ENCODE peak calls at places on chromosomes 1 and 21, in eight cellular contexts. N is cardiac fibroblast; R is hippocampal formation; F is CD4-positive, alpha-beta T cell; E is hepatocyte; X is GM04503; V is iris pigment epithelial cell; O is activated CD4-positive, alpha-beta T cell treated with anti-CD3 and anti-CD28 coated beads, Interleukin-2, amount 50 U/mL, for 4 hours. A is an unnamed sample.

GRCh38 chr1:216456682-216457081 is 33.4 kb upstream of the USH2A start:
- DNase-seq in E (no peak), N (peak; percentile 84), V (peak; percentile 93), O (no peak), F (no peak), X (peak; percentile 43), R (no peak), A (no peak)

GRCh38 chr1:241918879-241919278 is 38.7 kb upstream of the BECN2 start:
- DNase-seq in F (no peak), R (no peak), X (peak; percentile 40), E (peak; percentile 28), V (peak; percentile 81), N (peak; percentile 89), O (no peak), A (no peak)

GRCh38 chr1:44777547-44777946 is 2.2 kb downstream of the RPS8 start:
- DNase-seq in E (no peak), V (no peak), R (no peak), N (no peak), O (no peak), X (no peak), F (no peak), A (no peak)

GRCh38 chr1:25148673-25149300 is 83.5 kb downstream of the SYF2 start:
- DNase-seq in V (peak; percentile 9), R (no peak), F (no peak), X (no peak), O (peak; percentile 5), E (no peak), N (peak; percentile 25), A (no peak)

GRCh38 chr21:45320991-45321656 is 33.4 kb upstream of the POFUT2 start:
- DNase-seq in O (no peak), F (no peak), N (no peak), X (no peak), V (no peak), R (no peak), E (no peak), A (no peak)

GRCh38 chr1:54972436-54972835 is 8.0 kb upstream of the TMEM61 start:
- DNase-seq in F (no peak), X (no peak), R (no peak), N (no peak), O (no peak), E (no peak), V (no peak), A (no peak)

GRCh38 chr1:66519988-66520387 is 14.0 kb upstream of the SGIP1 start:
- DNase-seq in O (no peak), R (no peak), V (peak; percentile 47), N (no peak), X (no peak), E (no peak), F (no peak), A (no peak)

GRCh38 chr1:100051893-100052292 is 80.8 kb downstream of the SASS6 start:
- DNase-seq in O (no peak), N (no peak), E (no peak), F (no peak), R (no peak), V (no peak), X (no peak), A (no peak)

GRCh38 chr1:108925920-108926319 is 37.4 kb downstream of the CLCC1 start:
- DNase-seq in N (no peak), X (no peak), V (no peak), F (no peak), R (no peak), E (no peak), O (no peak), A (no peak)

GRCh38 chr21:29258626-29259335 is 39.9 kb upstream of the BACH1 start:
- DNase-seq in O (no peak), V (peak; percentile 88), R (no peak), N (peak; percentile 83), E (no peak), F (no peak), X (peak; percentile 84), A (no peak)

GRCh38 chr1:109090415-109091195 is at the start of gene TMEM167B:
- DNase-seq in R (peak; percentile 90), V (peak; percentile 99), O (peak; percentile 83), E (peak; percentile 95), F (peak; percentile 89), X (peak; percentile 82), N (peak; percentile 96), A (peak; percentile 79)

GRCh38 chr1:100353988-100354387 is 1.7 kb downstream of the CDC14A start:
- DNase-seq in E (peak; percentile 67), R (no peak), X (peak; percentile 30), V (no peak), O (no peak), N (peak; percentile 44), F (no peak), A (no peak)

GRCh38 chr1:198680174-198680871 is 41.5 kb downstream of the PTPRC start:
- DNase-seq in X (no peak), N (no peak), R (no peak), F (no peak), V (no peak), O (no peak), E (no peak), A (no peak)

GRCh38 chr1:38463074-38463473 is 396.5 kb downstream of the RRAGC start:
- DNase-seq in E (no peak), V (no peak), F (no peak), O (no peak), N (no peak), X (no peak), R (no peak), A (no peak)

GRCh38 chr1:148160048-148160395 is 7.9 kb upstream of the NBPF11 start:
- DNase-seq in N (no peak), X (no peak), R (no peak), O (no peak), E (no peak), V (no peak), F (no peak), A (no peak)

GRCh38 chr1:37452416-37452815 is 22.0 kb upstream of the ZC3H12A start:
- DNase-seq in X (no peak), F (no peak), V (no peak), E (no peak), N (no peak), O (no peak), R (no peak), A (no peak)

GRCh38 chr21:42751866-42752265 is 98.4 kb downstream of the PDE9A start:
- DNase-seq in O (no peak), E (no peak), X (no peak), R (no peak), F (no peak), V (no peak), N (no peak), A (no peak)

GRCh38 chr1:159091547-159092397 is 15.2 kb upstream of the AIM2 start:
- DNase-seq in E (no peak), N (peak; percentile 90), X (peak; percentile 41), F (no peak), V (peak; percentile 86), O (no peak), R (no peak), A (no peak)

GRCh38 chr1:209659909-209660308 is 7.7 kb upstream of the LAMB3 start:
- DNase-seq in N (peak; percentile 49), F (no peak), R (no peak), O (no peak), E (no peak), X (no peak), V (peak; percentile 79), A (no peak)

GRCh38 chr1:45585496-45586075 is 1.7 kb downstream of the NASP start:
- DNase-seq in E (no peak), X (no peak), R (no peak), O (no peak), N (no peak), F (no peak), V (no peak), A (no peak)

GRCh38 chr1:91578320-91579109 is 77.9 kb downstream of the CDC7 start:
- DNase-seq in R (no peak), X (no peak), O (no peak), F (no peak), V (no peak), N (no peak), E (peak; percentile 37), A (no peak)

GRCh38 chr1:19308509-19308907 is 3.4 kb downstream of the AKR7A2 start:
- DNase-seq in R (no peak), V (no peak), O (no peak), N (no peak), E (no peak), F (no peak), X (no peak), A (no peak)

GRCh38 chr1:164712131-164713031 is 153.4 kb downstream of the PBX1 start:
- DNase-seq in F (no peak), E (peak; percentile 39), X (no peak), N (peak; percentile 35), R (no peak), V (no peak), O (no peak), A (no peak)

GRCh38 chr1:223298706-223299105 is 65.3 kb downstream of the SUSD4 start:
- DNase-seq in X (peak; percentile 7), E (no peak), R (no peak), O (no peak), V (no peak), N (peak; percentile 12), F (no peak), A (no peak)

GRCh38 chr1:89610457-89610991 is 22.4 kb upstream of the LRRC8C start:
- DNase-seq in O (peak; percentile 21), V (no peak), E (no peak), N (no peak), F (peak; percentile 67), X (no peak), R (no peak), A (peak; percentile 59)

GRCh38 chr1:37765937-37766664 is 1.2 kb upstream of the EPHA10 start:
- DNase-seq in N (no peak), O (no peak), X (no peak), E (no peak), V (peak; percentile 5), F (no peak), R (no peak), A (no peak)

GRCh38 chr21:34865922-34866271 is 183.2 kb downstream of the RUNX1 start:
- DNase-seq in O (peak; percentile 9), X (no peak), E (peak; percentile 44), V (no peak), F (no peak), N (no peak), R (no peak), A (no peak)

GRCh38 chr1:116044071-116044470 is 67.1 kb upstream of the MAB21L3 start:
- DNase-seq in V (no peak), X (no peak), O (no peak), E (no peak), N (no peak), R (no peak), F (no peak), A (no peak)

GRCh38 chr1:162019436-162019835 is 4.2 kb downstream of the OLFML2B start:
- DNase-seq in R (no peak), F (no peak), V (no peak), X (no peak), N (no peak), E (no peak), O (no peak), A (no peak)

GRCh38 chr1:210882414-210883221 is 251.3 kb downstream of the KCNH1 start:
- DNase-seq in R (no peak), V (peak; percentile 53), N (peak; percentile 10), O (no peak), E (no peak), X (peak; percentile 20), F (no peak), A (no peak)

GRCh38 chr1:18108313-18109057 is 887 bp downstream of the IGSF21 start:
- DNase-seq in O (no peak), R (no peak), X (no peak), V (no peak), E (no peak), F (no peak), N (no peak), A (no peak)

GRCh38 chr1:224433041-224433670 is 1.4 kb downstream of the WDR26 start:
- DNase-seq in N (peak; percentile 30), X (no peak), E (peak; percentile 15), F (no peak), O (peak; percentile 6), R (no peak), V (peak; percentile 40), A (no peak)

GRCh38 chr1:224900062-224900461 is 29.4 kb upstream of the DNAH14 start:
- DNase-seq in F (no peak), E (no peak), V (no peak), O (no peak), R (no peak), N (no peak), X (no peak), A (no peak)

A was measured in T-helper 22 cell.